ENCODE peak calls at places on chromosomes 1 and 21, in ten cellular contexts. D is ascending aorta; L is GM12892; E is RCC 7860; C is psoas muscle; R is activated CD4-positive, alpha-beta T cell treated with anti-CD3 and anti-CD28 coated beads for 36 hours; J is kidney; Z is neural progenitor cell; W is stimulated activated CD4-positive, alpha-beta T cell treated with anti-CD3 and anti-CD28 coated beads, Interleukin-15, amount 100 ng/mL, for 1 hour; X is EL. H is an unnamed sample.

GRCh38 chr1:5142389-5142788 is 488.0 kb downstream of the AJAP1 start:
- DNase-seq in D (no peak), L (no peak), E (no peak), C (no peak), R (peak), J (no peak), Z (no peak), W (no peak), X (no peak), H (no peak)

GRCh38 chr1:233695901-233696300 is 82.0 kb downstream of the KCNK1 start:
- DNase-seq in D (no peak), L (no peak), E (no peak), C (no peak), R (no peak), J (no peak), Z (no peak), W (no peak), X (no peak), H (no peak)

GRCh38 chr1:46131727-46132528 is 501 bp downstream of the PIK3R3 start:
- DNase-seq in D (peak), L (no peak), E (no peak), C (no peak), R (peak), J (no peak), Z (peak), W (no peak), X (peak), H (no peak)

GRCh38 chr21:42214081-42214750 is 4.7 kb upstream of the ABCG1 start:
- DNase-seq in D (peak), L (no peak), E (no peak), C (no peak), R (no peak), J (peak), Z (no peak), W (no peak), X (no peak), H (no peak)

GRCh38 chr21:42847051-42847707 is 32.2 kb downstream of the WDR4 start:
- DNase-seq in D (no peak), L (no peak), E (no peak), C (peak), R (no peak), J (peak), Z (no peak), W (no peak), X (no peak), H (no peak)

GRCh38 chr21:40752125-40752524 is 94.8 kb downstream of the DSCAM start:
- DNase-seq in D (no peak), L (no peak), E (no peak), C (no peak), R (no peak), J (no peak), Z (peak), W (no peak), X (no peak), H (no peak)

GRCh38 chr1:161930064-161930463 is 93.6 kb downstream of the OLFML2B start:
- DNase-seq in D (no peak), L (no peak), E (no peak), C (no peak), R (no peak), J (no peak), Z (no peak), W (no peak), X (peak), H (no peak)

GRCh38 chr1:184971522-184972265 is 2.6 kb downstream of the NIBAN1 start:
- DNase-seq in D (no peak), L (no peak), E (no peak), C (no peak), R (no peak), J (no peak), Z (no peak), W (no peak), X (no peak), H (no peak)

GRCh38 chr1:21586926-21587601 is 77.8 kb downstream of the ALPL start:
- DNase-seq in D (peak), L (no peak), E (peak), C (no peak), R (no peak), J (peak), Z (peak), W (no peak), X (peak), H (no peak)

GRCh38 chr1:177355575-177355974 is 184.8 kb downstream of the BRINP2 start:
- DNase-seq in D (no peak), L (no peak), E (no peak), C (no peak), R (no peak), J (no peak), Z (peak), W (no peak), X (peak), H (no peak)

GRCh38 chr1:55474168-55474786 is 259.1 kb upstream of the USP24 start:
- DNase-seq in D (no peak), L (no peak), E (peak), C (no peak), R (no peak), J (no peak), Z (no peak), W (no peak), X (peak), H (no peak)

GRCh38 chr21:36385909-36386642 is 884 bp downstream of the CHAF1B start:
- DNase-seq in D (peak), L (no peak), E (no peak), C (no peak), R (no peak), J (no peak), Z (peak), W (no peak), X (peak), H (no peak)

GRCh38 chr1:93585059-93585966 is 96.3 kb downstream of the BCAR3 start:
- DNase-seq in D (peak), L (no peak), E (no peak), C (peak), R (no peak), J (peak), Z (no peak), W (no peak), X (peak), H (no peak)

GRCh38 chr1:202304370-202304769 is 37.4 kb downstream of the UBE2T start:
- DNase-seq in D (peak), L (no peak), E (no peak), C (no peak), R (no peak), J (no peak), Z (no peak), W (no peak), X (no peak), H (no peak)

GRCh38 chr1:246166841-246167240 is 340.2 kb downstream of the SMYD3 start:
- DNase-seq in D (no peak), L (no peak), E (no peak), C (no peak), R (no peak), J (no peak), Z (no peak), W (no peak), X (no peak), H (no peak)

GRCh38 chr1:233360525-233361094 is 33.1 kb downstream of the MAP3K21 start:
- DNase-seq in D (no peak), L (no peak), E (no peak), C (no peak), R (no peak), J (no peak), Z (no peak), W (no peak), X (no peak), H (no peak)

GRCh38 chr1:153415850-153416570 is at the start of gene S100A7A:
- DNase-seq in D (no peak), L (no peak), E (no peak), C (no peak), R (no peak), J (no peak), Z (no peak), W (no peak), X (no peak), H (no peak)

GRCh38 chr1:33634143-33634542 is 161.7 kb downstream of the ZSCAN20 start:
- DNase-seq in D (peak), L (no peak), E (no peak), C (no peak), R (no peak), J (no peak), Z (no peak), W (no peak), X (no peak), H (no peak)

GRCh38 chr1:46757256-46757955 is 38.5 kb upstream of the EFCAB14 start:
- DNase-seq in D (no peak), L (no peak), E (no peak), C (no peak), R (no peak), J (no peak), Z (peak), W (no peak), X (no peak), H (no peak)

GRCh38 chr1:75539230-75540116 is 71.4 kb downstream of the SLC44A5 start:
- DNase-seq in D (no peak), L (no peak), E (peak), C (no peak), R (no peak), J (no peak), Z (no peak), W (no peak), X (no peak), H (no peak)

GRCh38 chr1:179805291-179806195 is 62.5 kb downstream of the FAM163A start:
- DNase-seq in D (no peak), L (no peak), E (no peak), C (no peak), R (no peak), J (no peak), Z (no peak), W (no peak), X (no peak), H (no peak)

GRCh38 chr1:69737527-69738176 is 169.9 kb downstream of the LRRC7 start:
- DNase-seq in D (no peak), L (no peak), E (peak), C (no peak), R (peak), J (no peak), Z (peak), W (no peak), X (peak), H (no peak)

GRCh38 chr1:183432548-183432875 is 14.3 kb upstream of the NMNAT2 start:
- DNase-seq in D (no peak), L (no peak), E (no peak), C (no peak), R (no peak), J (no peak), Z (no peak), W (no peak), X (peak), H (no peak)

GRCh38 chr1:216183427-216183826 is 239.8 kb downstream of the USH2A start:
- DNase-seq in D (no peak), L (no peak), E (no peak), C (no peak), R (no peak), J (no peak), Z (no peak), W (no peak), X (peak), H (no peak)

GRCh38 chr21:33036430-33037162 is 10.9 kb downstream of the OLIG2 start:
- DNase-seq in D (no peak), L (no peak), E (peak), C (no peak), R (peak), J (peak), Z (no peak), W (no peak), X (peak), H (peak)

GRCh38 chr1:240189386-240189989 is 97.8 kb downstream of the FMN2 start:
- DNase-seq in D (no peak), L (no peak), E (peak), C (no peak), R (peak), J (no peak), Z (peak), W (no peak), X (peak), H (no peak)

GRCh38 chr1:232372431-232373225 is 257.3 kb downstream of the SIPA1L2 start:
- DNase-seq in D (no peak), L (no peak), E (no peak), C (no peak), R (no peak), J (no peak), Z (no peak), W (no peak), X (no peak), H (no peak)

GRCh38 chr21:17900281-17900989 is 81.3 kb upstream of the C21orf91 start:
- DNase-seq in D (no peak), L (no peak), E (no peak), C (no peak), R (peak), J (no peak), Z (peak), W (no peak), X (no peak), H (no peak)

GRCh38 chr1:226406401-226406881 is 1.5 kb downstream of the PARP1 start:
- DNase-seq in D (no peak), L (no peak), E (peak), C (no peak), R (peak), J (no peak), Z (peak), W (no peak), X (peak), H (no peak)

GRCh38 chr1:9291914-9292360 is 757 bp upstream of the SPSB1 start:
- DNase-seq in D (peak), L (no peak), E (no peak), C (peak), R (peak), J (peak), Z (peak), W (no peak), X (peak), H (no peak)

GRCh38 chr1:45344491-45344890 is 4.3 kb upstream of the MUTYH start:
- DNase-seq in D (no peak), L (no peak), E (no peak), C (no peak), R (no peak), J (no peak), Z (no peak), W (no peak), X (no peak), H (no peak)

GRCh38 chr1:192660613-192661012 is 24.7 kb downstream of the RGS13 start:
- DNase-seq in D (no peak), L (no peak), E (no peak), C (no peak), R (peak), J (no peak), Z (no peak), W (no peak), X (no peak), H (no peak)

GRCh38 chr1:176073524-176074157 is 133.4 kb downstream of the COP1 start:
- DNase-seq in D (no peak), L (no peak), E (peak), C (no peak), R (peak), J (no peak), Z (peak), W (no peak), X (peak), H (no peak)

GRCh38 chr1:81670286-81670685 is 130.4 kb upstream of the ADGRL2 start:
- DNase-seq in D (peak), L (no peak), E (peak), C (no peak), R (no peak), J (peak), Z (no peak), W (no peak), X (peak), H (no peak)

GRCh38 chr1:72140222-72140621 is 142.1 kb downstream of the NEGR1 start:
- DNase-seq in D (no peak), L (no peak), E (no peak), C (no peak), R (no peak), J (no peak), Z (no peak), W (no peak), X (peak), H (no peak)

GRCh38 chr21:35147439-35147838 is 98.3 kb upstream of the RUNX1 start:
- DNase-seq in D (no peak), L (no peak), E (no peak), C (no peak), R (no peak), J (no peak), Z (no peak), W (no peak), X (no peak), H (no peak)

GRCh38 chr1:28602536-28603439 is 10.7 kb downstream of the RAB42 start:
- DNase-seq in D (peak), L (no peak), E (peak), C (no peak), R (peak), J (no peak), Z (peak), W (no peak), X (peak), H (no peak)

GRCh38 chr1:114206392-114206791 is 52.7 kb upstream of the SYT6 start:
- DNase-seq in D (no peak), L (no peak), E (no peak), C (no peak), R (no peak), J (no peak), Z (no peak), W (no peak), X (no peak), H (no peak)

GRCh38 chr1:116284819-116285390 is 88.1 kb upstream of the ATP1A1 start:
- DNase-seq in D (no peak), L (no peak), E (no peak), C (peak), R (no peak), J (no peak), Z (no peak), W (no peak), X (no peak), H (no peak)

GRCh38 chr1:233242827-233243483 is 52.6 kb downstream of the PCNX2 start:
- DNase-seq in D (no peak), L (no peak), E (no peak), C (no peak), R (no peak), J (no peak), Z (no peak), W (no peak), X (no peak), H (no peak)

H was measured in stimulated activated CD8-positive, alpha-beta memory T cell treated with anti-CD3 and anti-CD28 coated beads, Interleukin-7, amount 100 ng/mL, for 48 hours.